ENCODE peak calls at places on chromosomes 12 and 14, in four cellular contexts. Y is GM23338, R is A549, U is HCT116. P is an unnamed sample.

GRCh38 chr14:95047754-95048153 is 109.6 kb downstream of the DICER1 start:
- DNase-seq in U (no peak), Y (no peak), R (no peak), P (no peak)

GRCh38 chr12:75744607-75745256 is 233.3 kb upstream of the KRR1 start:
- DNase-seq in Y (peak; percentile 55), R (no peak), U (no peak), P (no peak)

GRCh38 chr12:46027172-46027571 is 36.8 kb upstream of the SCAF11 start:
- DNase-seq in R (no peak), U (no peak), Y (no peak), P (no peak)

GRCh38 chr12:46133751-46134150 is 135.1 kb downstream of the SLC38A1 start:
- DNase-seq in U (no peak), Y (no peak), R (no peak), P (no peak)

GRCh38 chr14:57066887-57067513 is 201.7 kb downstream of the EXOC5 start:
- DNase-seq in U (peak; percentile 12), R (peak; percentile 13), Y (peak; percentile 83), P (peak; percentile 35)

GRCh38 chr14:63551338-63551737 is 8.2 kb upstream of the PPP2R5E start:
- DNase-seq in R (no peak), U (no peak), Y (no peak), P (no peak)

GRCh38 chr12:105053116-105053572 is 31.1 kb downstream of the ALDH1L2 start:
- DNase-seq in U (peak; percentile 67), Y (peak; percentile 92), R (peak; percentile 42), P (peak; percentile 83)

GRCh38 chr12:130334937-130335336 is 2.8 kb upstream of the PIWIL1 start:
- DNase-seq in R (no peak), U (no peak), Y (no peak), P (no peak)

GRCh38 chr14:87888136-87888999 is 104.6 kb downstream of the GALC start:
- DNase-seq in U (no peak), R (peak; percentile 14), Y (peak; percentile 82), P (peak; percentile 28)

GRCh38 chr12:120054293-120054692 is 62.3 kb downstream of the RAB35 start:
- DNase-seq in R (no peak), U (no peak), Y (no peak), P (no peak)

GRCh38 chr14:32593290-32593942 is 264.3 kb downstream of the AKAP6 start:
- DNase-seq in Y (no peak), R (no peak), U (no peak), P (no peak)

GRCh38 chr14:55707365-55707804 is 127.4 kb downstream of the KTN1 start:
- DNase-seq in Y (peak; percentile 53), U (no peak), R (peak; percentile 41), P (no peak)

GRCh38 chr14:63735720-63736119 is 7.9 kb upstream of the SGPP1 start:
- DNase-seq in R (no peak), U (no peak), Y (no peak), P (no peak)

GRCh38 chr14:64715628-64716412 is 11.6 kb downstream of the PLEKHG3 start:
- DNase-seq in U (no peak), Y (peak; percentile 85), R (no peak), P (no peak)

GRCh38 chr14:96051231-96051630 is 12.1 kb downstream of the C14orf132 start:
- DNase-seq in R (no peak), Y (no peak), U (no peak), P (no peak)

GRCh38 chr12:44835641-44836379 is 40.3 kb downstream of the NELL2 start:
- DNase-seq in Y (no peak), R (no peak), U (no peak), P (no peak)

GRCh38 chr12:109961201-109961600 is 35.0 kb downstream of the GIT2 start:
- DNase-seq in Y (no peak), R (no peak), U (no peak), P (no peak)

GRCh38 chr12:107258780-107259179 is 165.4 kb upstream of the CRY1 start:
- DNase-seq in R (no peak), Y (no peak), U (no peak), P (no peak)

DNA sequence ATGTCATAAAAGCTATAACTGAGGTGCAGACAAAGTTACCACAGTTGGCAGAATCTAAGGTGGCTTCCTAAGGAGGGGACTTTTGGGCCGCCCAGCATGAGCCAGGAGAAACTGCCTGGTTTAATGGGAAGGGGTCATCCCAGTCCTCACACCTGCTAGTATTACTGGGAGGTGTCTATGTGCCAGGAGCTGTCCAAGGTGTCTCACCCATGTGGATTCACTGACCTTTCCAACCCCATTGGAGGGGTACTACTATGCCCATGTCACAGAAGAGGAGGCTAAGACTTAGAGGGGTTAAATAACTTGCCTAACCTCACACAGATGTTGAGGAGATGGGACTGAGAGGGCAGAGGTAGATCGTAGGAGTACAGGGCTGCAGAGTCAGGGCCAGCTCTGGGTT is 10.2 kb downstream of the ABCB9 start:
- DNase-seq in Y (no peak), R (no peak), U (no peak), P (no peak)
- TF ChIP-seq REST in Y (peak; percentile 56), R (peak; percentile 40), U (no peak), P (peak; percentile 87)

GRCh38 chr12:93790472-93791152 is 113.4 kb downstream of the CRADD start:
- DNase-seq in U (no peak), Y (peak; percentile 12), R (peak; percentile 6), P (no peak)
- TF ChIP-seq REST in U (no peak), Y (no peak), R (no peak), P (no peak)

GRCh38 chr12:126681676-126682075 is 1585.3 kb upstream of the TMEM132C start:
- DNase-seq in U (no peak), Y (peak; percentile 28), R (no peak), P (no peak)
- TF ChIP-seq REST in U (peak; percentile 18), Y (peak; percentile 72), R (no peak), P (peak; percentile 87)

GRCh38 chr14:70919774-70920173 is 12.5 kb downstream of the PCNX1 start:
- DNase-seq in R (no peak), Y (peak; percentile 25), U (no peak), P (no peak)

GRCh38 chr14:70920608-70921007 is 13.3 kb downstream of the PCNX1 start:
- DNase-seq in U (no peak), Y (no peak), R (no peak), P (no peak)

GRCh38 chr14:70926187-70926830 is 19.1 kb downstream of the PCNX1 start:
- DNase-seq in U (no peak), R (no peak), Y (no peak), P (no peak)

GRCh38 chr14:70921669-70922068 is 14.4 kb downstream of the PCNX1 start:
- DNase-seq in U (no peak), Y (no peak), R (no peak), P (no peak)

DNA sequence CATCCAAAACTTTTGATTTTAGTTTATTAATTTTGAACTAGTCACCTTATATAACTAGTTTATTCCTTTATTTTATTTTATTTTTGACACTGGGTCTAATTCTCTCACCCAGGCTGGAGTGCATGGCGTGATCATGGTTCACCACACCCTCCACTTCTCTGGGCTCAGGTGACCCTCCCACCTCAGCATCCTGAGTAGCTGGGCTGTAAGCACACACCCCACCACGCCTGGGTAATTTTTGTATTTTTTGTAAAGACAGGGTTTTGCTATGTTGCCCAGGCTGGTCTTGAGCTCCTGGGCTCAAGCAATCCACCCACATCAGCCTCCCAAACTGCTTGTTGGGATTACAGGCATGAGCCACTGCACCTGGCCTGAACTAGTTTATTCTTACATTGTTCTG is 17.3 kb downstream of the PCNX1 start:
- DNase-seq in R (no peak), Y (no peak), U (no peak), P (no peak)
- TF ChIP-seq REST in R (no peak), Y (no peak), U (no peak), P (no peak)

DNA sequence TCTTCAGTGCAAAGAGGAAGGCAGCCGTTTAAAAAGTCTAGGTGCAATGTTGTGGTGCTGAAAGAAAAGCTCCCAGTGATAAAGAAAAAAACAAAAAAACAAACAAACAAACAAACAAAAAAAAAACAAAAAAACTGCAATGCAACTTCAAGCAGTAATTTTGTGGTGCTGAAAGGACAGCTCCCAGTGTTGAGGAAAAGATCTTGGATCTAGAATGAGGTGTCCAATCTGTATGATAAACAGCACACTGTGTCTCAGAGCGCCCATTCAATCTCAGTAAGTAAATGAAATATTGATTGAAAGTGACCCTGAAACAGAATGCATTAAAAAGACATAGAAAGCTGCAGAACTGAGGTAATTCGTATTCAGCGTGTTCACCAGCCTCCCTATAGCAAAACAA is 153.1 kb downstream of the NOVA1 start:
- DNase-seq in Y (peak; percentile 78), R (no peak), U (no peak), P (no peak)
- TF ChIP-seq REST in Y (peak; percentile 70), R (peak; percentile 91), U (no peak), P (peak; percentile 90)

GRCh38 chr12:48197967-48198618 is 5.0 kb downstream of the OR10AD1 start:
- DNase-seq in Y (peak; percentile 99), R (peak; percentile 93), U (peak; percentile 87), P (peak; percentile 86)
- TF ChIP-seq REST in Y (no peak), R (no peak), U (no peak), P (peak; percentile 57)